ENCODE peak calls at places on chromosomes 1 and 21, in four cellular contexts. One of them, this sample, is unnamed.
A peak's percentile ranks its signal among the peaks of the same experiment; 100 is the strongest.

GRCh38 chr1:21098186-21098915 is 78.3 kb downstream of the EIF4G3 start:
- DNase-seq in OCI-LY7: no peak
- DNase-seq in right atrium auricular region: no peak
- DNase-seq in activated CD8-positive, alpha-beta memory T cell treated with anti-CD3 and anti-CD28 coated beads for 24 hours: no peak
- DNase-seq in this sample: no peak

GRCh38 chr1:101235696-101236545 is 898 bp upstream of the S1PR1 start:
- DNase-seq in OCI-LY7: peak; percentile 41
- DNase-seq in right atrium auricular region: peak; percentile 71
- DNase-seq in activated CD8-positive, alpha-beta memory T cell treated with anti-CD3 and anti-CD28 coated beads for 24 hours: peak; percentile 86
- DNase-seq in this sample: peak; percentile 28

GRCh38 chr1:93519196-93519825 is 71.4 kb downstream of the FNBP1L start:
- DNase-seq in OCI-LY7: no peak
- DNase-seq in right atrium auricular region: no peak
- DNase-seq in activated CD8-positive, alpha-beta memory T cell treated with anti-CD3 and anti-CD28 coated beads for 24 hours: no peak
- DNase-seq in this sample: no peak

GRCh38 chr1:192442736-192443135 is 125.9 kb downstream of the RGS21 start:
- DNase-seq in OCI-LY7: no peak
- DNase-seq in right atrium auricular region: no peak
- DNase-seq in activated CD8-positive, alpha-beta memory T cell treated with anti-CD3 and anti-CD28 coated beads for 24 hours: no peak
- DNase-seq in this sample: no peak

GRCh38 chr1:7650801-7651200 is 120.3 kb upstream of the VAMP3 start:
- DNase-seq in OCI-LY7: no peak
- DNase-seq in right atrium auricular region: no peak
- DNase-seq in activated CD8-positive, alpha-beta memory T cell treated with anti-CD3 and anti-CD28 coated beads for 24 hours: no peak
- DNase-seq in this sample: no peak

GRCh38 chr1:90718411-90719320 is 1.6 kb upstream of the BARHL2 start:
- DNase-seq in OCI-LY7: no peak
- DNase-seq in right atrium auricular region: no peak
- DNase-seq in activated CD8-positive, alpha-beta memory T cell treated with anti-CD3 and anti-CD28 coated beads for 24 hours: no peak
- DNase-seq in this sample: no peak

GRCh38 chr1:77538956-77539509 is 143.4 kb downstream of the ZZZ3 start:
- DNase-seq in OCI-LY7: no peak
- DNase-seq in right atrium auricular region: peak; percentile 62
- DNase-seq in activated CD8-positive, alpha-beta memory T cell treated with anti-CD3 and anti-CD28 coated beads for 24 hours: no peak
- DNase-seq in this sample: no peak

GRCh38 chr21:38619865-38620513 is 121.7 kb upstream of the ERG start:
- DNase-seq in OCI-LY7: no peak
- DNase-seq in right atrium auricular region: no peak
- DNase-seq in activated CD8-positive, alpha-beta memory T cell treated with anti-CD3 and anti-CD28 coated beads for 24 hours: no peak
- DNase-seq in this sample: peak; percentile 43

GRCh38 chr1:202505356-202505755 is 156.9 kb downstream of the PPP1R12B start:
- DNase-seq in OCI-LY7: no peak
- DNase-seq in right atrium auricular region: no peak
- DNase-seq in activated CD8-positive, alpha-beta memory T cell treated with anti-CD3 and anti-CD28 coated beads for 24 hours: no peak
- DNase-seq in this sample: no peak

GRCh38 chr21:42617476-42617875 is 35.9 kb upstream of the PDE9A start:
- DNase-seq in OCI-LY7: no peak
- DNase-seq in right atrium auricular region: no peak
- DNase-seq in activated CD8-positive, alpha-beta memory T cell treated with anti-CD3 and anti-CD28 coated beads for 24 hours: no peak
- DNase-seq in this sample: no peak

GRCh38 chr1:13642306-13643004 is 57.5 kb upstream of the PRDM2 start:
- DNase-seq in OCI-LY7: peak; percentile 70
- DNase-seq in right atrium auricular region: no peak
- DNase-seq in activated CD8-positive, alpha-beta memory T cell treated with anti-CD3 and anti-CD28 coated beads for 24 hours: no peak
- DNase-seq in this sample: no peak

GRCh38 chr1:230356869-230357778 is 69.0 kb downstream of the PGBD5 start:
- DNase-seq in OCI-LY7: no peak
- DNase-seq in right atrium auricular region: no peak
- DNase-seq in activated CD8-positive, alpha-beta memory T cell treated with anti-CD3 and anti-CD28 coated beads for 24 hours: no peak
- DNase-seq in this sample: no peak

GRCh38 chr1:195754297-195754696 is 853.9 kb downstream of the KCNT2 start:
- DNase-seq in OCI-LY7: no peak
- DNase-seq in right atrium auricular region: no peak
- DNase-seq in activated CD8-positive, alpha-beta memory T cell treated with anti-CD3 and anti-CD28 coated beads for 24 hours: no peak
- DNase-seq in this sample: no peak

GRCh38 chr1:76782777-76783176 is 84.5 kb upstream of the ST6GALNAC5 start:
- DNase-seq in OCI-LY7: no peak
- DNase-seq in right atrium auricular region: no peak
- DNase-seq in activated CD8-positive, alpha-beta memory T cell treated with anti-CD3 and anti-CD28 coated beads for 24 hours: no peak
- DNase-seq in this sample: no peak

GRCh38 chr1:59058681-59059441 is 238.0 kb upstream of the FGGY start:
- DNase-seq in OCI-LY7: no peak
- DNase-seq in right atrium auricular region: no peak
- DNase-seq in activated CD8-positive, alpha-beta memory T cell treated with anti-CD3 and anti-CD28 coated beads for 24 hours: no peak
- DNase-seq in this sample: no peak

GRCh38 chr1:173666646-173667045 is 3.0 kb downstream of the ANKRD45 start:
- DNase-seq in OCI-LY7: no peak
- DNase-seq in right atrium auricular region: no peak
- DNase-seq in activated CD8-positive, alpha-beta memory T cell treated with anti-CD3 and anti-CD28 coated beads for 24 hours: no peak
- DNase-seq in this sample: no peak

GRCh38 chr21:35366348-35367085 is 317.4 kb upstream of the RUNX1 start:
- DNase-seq in OCI-LY7: no peak
- DNase-seq in right atrium auricular region: no peak
- DNase-seq in activated CD8-positive, alpha-beta memory T cell treated with anti-CD3 and anti-CD28 coated beads for 24 hours: no peak
- DNase-seq in this sample: no peak

GRCh38 chr1:117607471-117607870 is 1.6 kb downstream of the TENT5C start:
- DNase-seq in OCI-LY7: peak; percentile 73
- DNase-seq in right atrium auricular region: no peak
- DNase-seq in activated CD8-positive, alpha-beta memory T cell treated with anti-CD3 and anti-CD28 coated beads for 24 hours: peak; percentile 69
- DNase-seq in this sample: peak; percentile 56

GRCh38 chr1:156154317-156154749 is 948 bp downstream of the SEMA4A start:
- DNase-seq in OCI-LY7: peak; percentile 88
- DNase-seq in right atrium auricular region: no peak
- DNase-seq in activated CD8-positive, alpha-beta memory T cell treated with anti-CD3 and anti-CD28 coated beads for 24 hours: no peak
- DNase-seq in this sample: no peak

GRCh38 chr1:34129630-34130029 is 35.4 kb downstream of the CSMD2 start:
- DNase-seq in OCI-LY7: no peak
- DNase-seq in right atrium auricular region: peak; percentile 23
- DNase-seq in activated CD8-positive, alpha-beta memory T cell treated with anti-CD3 and anti-CD28 coated beads for 24 hours: no peak
- DNase-seq in this sample: no peak

GRCh38 chr1:4668738-4669700 is 14.6 kb downstream of the AJAP1 start:
- DNase-seq in OCI-LY7: no peak
- DNase-seq in right atrium auricular region: no peak
- DNase-seq in activated CD8-positive, alpha-beta memory T cell treated with anti-CD3 and anti-CD28 coated beads for 24 hours: no peak
- DNase-seq in this sample: no peak

GRCh38 chr1:243488459-243489163 is 232.8 kb downstream of the SDCCAG8 start:
- DNase-seq in OCI-LY7: no peak
- DNase-seq in right atrium auricular region: no peak
- DNase-seq in activated CD8-positive, alpha-beta memory T cell treated with anti-CD3 and anti-CD28 coated beads for 24 hours: no peak
- DNase-seq in this sample: no peak

GRCh38 chr1:46465981-46466476 is 23.6 kb upstream of the DMBX1 start:
- DNase-seq in OCI-LY7: no peak
- DNase-seq in right atrium auricular region: no peak
- DNase-seq in activated CD8-positive, alpha-beta memory T cell treated with anti-CD3 and anti-CD28 coated beads for 24 hours: no peak
- DNase-seq in this sample: no peak

GRCh38 chr1:238764779-238765178 is 621.6 kb upstream of the CHRM3 start:
- DNase-seq in OCI-LY7: no peak
- DNase-seq in right atrium auricular region: no peak
- DNase-seq in activated CD8-positive, alpha-beta memory T cell treated with anti-CD3 and anti-CD28 coated beads for 24 hours: no peak
- DNase-seq in this sample: no peak

GRCh38 chr1:151145158-151146071 is 1.0 kb downstream of the SEMA6C start:
- DNase-seq in OCI-LY7: no peak
- DNase-seq in right atrium auricular region: no peak
- DNase-seq in activated CD8-positive, alpha-beta memory T cell treated with anti-CD3 and anti-CD28 coated beads for 24 hours: peak; percentile 69
- DNase-seq in this sample: no peak

GRCh38 chr1:69246721-69247120 is 321.0 kb upstream of the LRRC7 start:
- DNase-seq in OCI-LY7: no peak
- DNase-seq in right atrium auricular region: no peak
- DNase-seq in activated CD8-positive, alpha-beta memory T cell treated with anti-CD3 and anti-CD28 coated beads for 24 hours: no peak
- DNase-seq in this sample: no peak

GRCh38 chr1:204511366-204511765 is 4.8 kb upstream of the MDM4 start:
- DNase-seq in OCI-LY7: no peak
- DNase-seq in right atrium auricular region: no peak
- DNase-seq in activated CD8-positive, alpha-beta memory T cell treated with anti-CD3 and anti-CD28 coated beads for 24 hours: peak; percentile 11
- DNase-seq in this sample: no peak